ENCODE peak calls at places on chromosomes 1 and 21, in nine cellular contexts. D is CD8-positive, alpha-beta T cell; W is activated CD4-positive, alpha-beta T cell treated with anti-CD3 and anti-CD28 coated beads, Interleukin-2, amount 10 ng/mL, durations not matched to agents 7 days and 5 days; V is progenitor cell of endocrine pancreas; N is NCI-H1930; U is substantia nigra; C is stimulated activated CD4-positive, alpha-beta T cell treated with anti-CD3 and anti-CD28 coated beads, Interleukin-1b, Interleukin-23, amount 100 ng/mL, for 24 hours; T is ACHN; F is GM10248. H is an unnamed sample.

GRCh38 chr1:101388904-101389546 is 152.2 kb downstream of the S1PR1 start:
- DNase-seq in D (no peak), W (peak; percentile 36), V (no peak), N (no peak), U (no peak), C (no peak), T (no peak), F (peak; percentile 23), H (peak; percentile 29)

GRCh38 chr1:111778541-111779051 is 22.9 kb downstream of the DDX20 start:
- DNase-seq in D (no peak), W (no peak), V (no peak), N (no peak), U (no peak), C (no peak), T (no peak), F (no peak), H (no peak)

GRCh38 chr1:21762022-21762404 is 20.9 kb downstream of the USP48 start:
- DNase-seq in D (no peak), W (no peak), V (no peak), N (no peak), U (no peak), C (no peak), T (no peak), F (no peak), H (no peak)

GRCh38 chr1:43763497-43763973 is 56.2 kb downstream of the ST3GAL3 start:
- DNase-seq in D (peak; percentile 20), W (peak; percentile 63), V (peak; percentile 49), N (peak; percentile 61), U (peak; percentile 86), C (peak; percentile 1), T (peak; percentile 78), F (peak; percentile 61), H (peak; percentile 81)

GRCh38 chr1:24386931-24387330 is 26.7 kb downstream of the STPG1 start:
- DNase-seq in D (no peak), W (no peak), V (no peak), N (no peak), U (no peak), C (no peak), T (no peak), F (no peak), H (no peak)

GRCh38 chr21:44378646-44379581 is 25.5 kb downstream of the TRPM2 start:
- DNase-seq in D (no peak), W (no peak), V (no peak), N (no peak), U (no peak), C (no peak), T (no peak), F (no peak), H (no peak)

GRCh38 chr1:193308438-193308837 is 122.0 kb upstream of the B3GALT2 start:
- DNase-seq in D (no peak), W (no peak), V (no peak), N (no peak), U (no peak), C (no peak), T (no peak), F (no peak), H (no peak)

GRCh38 chr21:17602874-17603273 is 9.8 kb downstream of the BTG3 start:
- DNase-seq in D (no peak), W (no peak), V (no peak), N (no peak), U (no peak), C (no peak), T (no peak), F (no peak), H (no peak)

GRCh38 chr1:21586222-21586621 is 77.0 kb downstream of the ALPL start:
- DNase-seq in D (no peak), W (no peak), V (no peak), N (no peak), U (no peak), C (no peak), T (peak; percentile 7), F (no peak), H (no peak)

GRCh38 chr1:31866450-31866801 is 50.6 kb upstream of the SPOCD1 start:
- DNase-seq in D (no peak), W (no peak), V (no peak), N (no peak), U (no peak), C (no peak), T (no peak), F (peak; percentile 52), H (peak; percentile 2)

GRCh38 chr1:224433041-224433670 is 1.4 kb downstream of the WDR26 start:
- DNase-seq in D (peak; percentile 14), W (peak; percentile 35), V (no peak), N (no peak), U (peak; percentile 38), C (no peak), T (no peak), F (no peak), H (no peak)

GRCh38 chr1:207084701-207085180 is 3.9 kb upstream of the C4BPB start:
- DNase-seq in D (peak; percentile 31), W (peak; percentile 78), V (peak; percentile 45), N (peak; percentile 26), U (peak; percentile 50), C (peak; percentile 30), T (peak; percentile 73), F (peak; percentile 65), H (peak; percentile 63)

GRCh38 chr1:184242507-184242943 is 144.3 kb upstream of the C1orf21 start:
- DNase-seq in D (no peak), W (no peak), V (no peak), N (peak; percentile 44), U (no peak), C (no peak), T (no peak), F (no peak), H (no peak)

GRCh38 chr1:204104331-204105222 is 31.7 kb downstream of the SOX13 start:
- DNase-seq in D (peak; percentile 4), W (peak; percentile 14), V (no peak), N (no peak), U (no peak), C (no peak), T (no peak), F (no peak), H (peak; percentile 28)

GRCh38 chr1:242824435-242824834 is 299.9 kb upstream of the PLD5 start:
- DNase-seq in D (no peak), W (no peak), V (no peak), N (no peak), U (no peak), C (no peak), T (no peak), F (no peak), H (no peak)

GRCh38 chr1:58619286-58620054 is 42.4 kb upstream of the TACSTD2 start:
- DNase-seq in D (no peak), W (no peak), V (no peak), N (no peak), U (peak; percentile 30), C (no peak), T (no peak), F (no peak), H (no peak)

GRCh38 chr1:165452336-165453130 is 7.6 kb upstream of the RXRG start:
- DNase-seq in D (no peak), W (no peak), V (no peak), N (no peak), U (no peak), C (no peak), T (no peak), F (no peak), H (peak; percentile 42)

H was measured in NCI-H345.